ENCODE peak calls at places on chromosomes 4 and X, in eight cellular contexts. P, Q, K, V, D, W, T and Z are unnamed samples.

GRCh38 chr4:123603165-123603564 is 206.6 kb downstream of the SPRY1 start:
- DNase-seq in P (no peak), V (no peak), K (no peak), T (peak; percentile 64), Q (no peak), D (no peak), W (no peak), Z (no peak)

GRCh38 chr4:31674313-31674947 is 954.3 kb downstream of the PCDH7 start:
- DNase-seq in T (peak; percentile 54), Q (no peak), V (no peak), K (peak; percentile 23), W (no peak), D (no peak), P (no peak), Z (no peak)

GRCh38 chr4:86498560-86499166 is 95.5 kb upstream of the PTPN13 start:
- DNase-seq in K (peak; percentile 47), T (peak; percentile 71), P (no peak), V (no peak), W (no peak), Q (no peak), D (no peak), Z (no peak)

GRCh38 chr4:73607375-73608026 is 12.7 kb downstream of the RASSF6 start:
- DNase-seq in D (no peak), K (no peak), T (peak; percentile 62), P (no peak), V (no peak), W (no peak), Q (no peak), Z (no peak)

GRCh38 chr4:64539234-64539849 is 130.1 kb upstream of the TECRL start:
- DNase-seq in K (peak; percentile 16), P (no peak), D (no peak), T (peak; percentile 75), Q (no peak), V (no peak), W (no peak), Z (no peak)

GRCh38 chr4:61276034-61276433 is 75.9 kb downstream of the ADGRL3 start:
- DNase-seq in W (no peak), V (no peak), Q (no peak), D (no peak), P (no peak), K (no peak), T (no peak), Z (no peak)

GRCh38 chrX:134460861-134461218 is 875 bp downstream of the HPRT1 start:
- DNase-seq in T (peak; percentile 16), V (no peak), D (no peak), W (no peak), K (no peak), Q (no peak), P (no peak), Z (no peak)

GRCh38 chr4:83213640-83214039 is 71.0 kb downstream of the COQ2 start:
- DNase-seq in Q (no peak), T (no peak), K (no peak), V (no peak), P (no peak), D (no peak), W (no peak), Z (no peak)

GRCh38 chr4:155906554-155907247 is 3.2 kb downstream of the TDO2 start:
- DNase-seq in Q (no peak), V (no peak), W (no peak), T (peak; percentile 92), D (no peak), K (no peak), P (no peak), Z (no peak)

GRCh38 chr4:5750052-5750950 is 39.3 kb downstream of the EVC start:
- DNase-seq in Q (no peak), W (no peak), K (no peak), V (no peak), D (no peak), P (no peak), T (no peak), Z (no peak)

GRCh38 chrX:8586953-8587352 is 122.3 kb downstream of the VCX3B start:
- DNase-seq in P (no peak), T (no peak), W (no peak), D (no peak), Q (no peak), K (no peak), V (no peak), Z (no peak)
- TF ChIP-seq CTCF in P (no peak), T (no peak), W (no peak), D (no peak), Q (no peak), K (no peak), V (no peak), Z (no peak)

GRCh38 chr4:2949782-2950125 is 13.5 kb downstream of the NOP14 start:
- DNase-seq in Q (no peak), D (no peak), K (no peak), W (no peak), T (no peak), V (no peak), P (no peak), Z (no peak)
- H3K36me3 ChIP-seq in Q (peaks cover 100% of the 10 kb centered on the region), D (peaks cover 100% of the 10 kb centered on the region), K (peaks cover 87% of the 10 kb centered on the region), W (peaks cover 17% of the 10 kb centered on the region), T (peaks cover 39% of the 10 kb centered on the region), V (peaks cover 58% of the 10 kb centered on the region), P (peaks cover 7% of the 10 kb centered on the region), Z (no peaks in the 10 kb centered on the region)

GRCh38 chrX:153722704-153723350 is 1.4 kb downstream of the BCAP31 start:
- DNase-seq in Q (no peak), D (no peak), V (peak; percentile 53), P (no peak), K (no peak), W (no peak), T (peak; percentile 74), Z (no peak)
- TF ChIP-seq CTCF in Q (no peak), D (no peak), V (no peak), P (no peak), K (no peak), W (no peak), T (no peak), Z (no peak)

DNA sequence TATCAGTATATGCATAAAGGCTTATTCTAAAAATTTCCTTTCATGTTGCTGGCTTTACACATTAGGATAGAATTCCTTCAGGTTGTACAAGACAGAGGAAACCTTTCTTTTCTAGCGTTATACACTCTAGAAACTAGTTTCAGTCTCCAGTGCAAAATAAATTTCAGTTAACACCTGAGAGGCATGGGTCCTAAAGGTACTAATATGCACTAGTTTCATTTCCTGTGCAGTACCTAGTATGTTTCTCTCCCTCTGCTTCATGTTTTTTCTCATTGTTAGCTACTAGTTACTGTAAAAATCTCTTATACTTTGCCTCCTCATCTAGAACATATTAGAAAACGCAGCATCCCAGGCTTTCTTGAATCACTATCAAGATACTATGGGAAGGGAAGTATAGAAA is 54.0 kb downstream of the SNX25 start:
- DNase-seq in W (no peak), Q (no peak), V (no peak), K (no peak), P (no peak), T (no peak), D (no peak), Z (no peak)
- H3K36me3 ChIP-seq in W (no peaks in the 10 kb centered on the region), Q (peaks cover 44% of the 10 kb centered on the region), V (peaks cover 3% of the 10 kb centered on the region), K (peaks cover 4% of the 10 kb centered on the region), P (no peaks in the 10 kb centered on the region), T (no peaks in the 10 kb centered on the region), D (peaks cover 9% of the 10 kb centered on the region), Z (no peaks in the 10 kb centered on the region)

GRCh38 chr4:113157086-113157857 is 107.8 kb downstream of the ANK2 start:
- DNase-seq in Q (no peak), T (no peak), W (no peak), D (no peak), V (no peak), K (no peak), P (no peak), Z (no peak)

GRCh38 chr4:113159901-113160545 is 110.6 kb downstream of the ANK2 start:
- DNase-seq in P (no peak), Q (no peak), D (no peak), W (no peak), T (no peak), K (no peak), V (no peak), Z (no peak)

GRCh38 chr4:113160548-113160947 is 111.1 kb downstream of the ANK2 start:
- DNase-seq in V (no peak), W (no peak), Q (no peak), K (no peak), D (no peak), T (no peak), P (no peak), Z (no peak)

DNA sequence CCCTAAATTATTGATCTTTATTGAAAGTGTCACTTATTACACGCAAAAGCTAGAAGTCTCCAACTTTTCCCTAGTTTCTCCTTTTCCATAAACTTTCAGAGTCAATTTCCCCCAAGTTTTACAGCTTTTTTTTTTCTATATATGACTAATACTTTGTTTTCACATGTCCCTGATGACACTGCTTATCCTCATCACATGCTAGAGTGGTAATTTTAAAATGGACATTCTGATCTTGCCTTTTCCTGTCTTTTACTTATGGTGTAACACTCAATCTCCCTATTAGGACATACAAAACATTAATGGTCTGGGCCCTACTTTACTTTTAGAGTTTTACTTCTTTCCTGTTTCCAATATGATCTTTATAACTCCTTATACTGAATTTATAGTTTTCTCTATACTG is 112.6 kb downstream of the ANK2 start:
- DNase-seq in P (no peak), W (no peak), D (no peak), K (no peak), T (no peak), Q (no peak), V (no peak), Z (no peak)
- TF ChIP-seq CTCF in P (no peak), W (no peak), D (no peak), K (no peak), T (no peak), Q (no peak), V (no peak), Z (no peak)

GRCh38 chrX:41347186-41347585 is 13.2 kb downstream of the DDX3X start:
- DNase-seq in P (no peak), D (no peak), K (no peak), W (no peak), T (no peak), V (no peak), Q (no peak), Z (no peak)
- H3K36me3 ChIP-seq in P (peaks cover 26% of the 10 kb centered on the region), D (peaks cover 83% of the 10 kb centered on the region), K (peaks cover 41% of the 10 kb centered on the region), W (no peaks in the 10 kb centered on the region), T (peaks cover 72% of the 10 kb centered on the region), V (peaks cover 63% of the 10 kb centered on the region), Q (peaks cover 85% of the 10 kb centered on the region), Z (peaks cover 85% of the 10 kb centered on the region)

GRCh38 chrX:153469811-153470410 is 465 bp downstream of the HAUS7 start:
- DNase-seq in K (no peak), T (peak; percentile 28), W (peak; percentile 66), V (no peak), P (no peak), Q (no peak), D (no peak), Z (no peak)
- TF ChIP-seq CTCF in K (peak; percentile 3), T (no peak), W (peak; percentile 15), V (no peak), P (peak; percentile 30), Q (no peak), D (no peak), Z (no peak)

GRCh38 chr4:53459548-53459947 is 82.1 kb downstream of the FIP1L1 start:
- DNase-seq in D (no peak), W (no peak), T (peak; percentile 64), V (no peak), Q (no peak), P (no peak), K (no peak), Z (no peak)
- H3K36me3 ChIP-seq in D (peaks cover 35% of the 10 kb centered on the region), W (peaks cover 2% of the 10 kb centered on the region), T (peaks cover 60% of the 10 kb centered on the region), V (peaks cover 23% of the 10 kb centered on the region), Q (peaks cover 94% of the 10 kb centered on the region), P (peaks cover 16% of the 10 kb centered on the region), K (peaks cover 16% of the 10 kb centered on the region), Z (no peaks in the 10 kb centered on the region)